ENCODE peak calls at places on chromosomes 1 and 21, in four cellular contexts. R, L, U and Z are unnamed samples.

GRCh38 chr1:115098979-115099692 is 9.8 kb upstream of the TSPAN2 start:
- DNase-seq in R (no peak), L (peak), U (no peak), Z (peak)

GRCh38 chr1:168504064-168504837 is 39.5 kb downstream of the XCL2 start:
- DNase-seq in R (no peak), L (no peak), U (no peak), Z (no peak)

GRCh38 chr1:67966666-67967009 is 83.8 kb downstream of the DIRAS3 start:
- DNase-seq in R (no peak), L (no peak), U (no peak), Z (no peak)

GRCh38 chr21:35840197-35840799 is 220.0 kb downstream of the SETD4 start:
- DNase-seq in R (peak), L (peak), U (peak), Z (peak)

GRCh38 chr1:1240348-1240732 is 6.2 kb downstream of the C1QTNF12 start:
- DNase-seq in R (no peak), L (no peak), U (no peak), Z (no peak)

GRCh38 chr1:29122987-29123870 is 474 bp downstream of the TMEM200B start:
- DNase-seq in R (no peak), L (no peak), U (no peak), Z (no peak)

GRCh38 chr1:117181630-117182041 is 29.1 kb downstream of the VTCN1 start:
- DNase-seq in R (no peak), L (no peak), U (no peak), Z (no peak)

GRCh38 chr1:237303929-237304328 is 261.9 kb downstream of the RYR2 start:
- DNase-seq in R (no peak), L (no peak), U (no peak), Z (no peak)

GRCh38 chr1:119097380-119097779 is 43.1 kb downstream of the WARS2 start:
- DNase-seq in R (peak), L (no peak), U (no peak), Z (no peak)

GRCh38 chr1:12258272-12258671 is 28.4 kb downstream of the VPS13D start:
- DNase-seq in R (no peak), L (no peak), U (no peak), Z (no peak)

GRCh38 chr21:33374080-33374873 is 28.9 kb upstream of the IFNGR2 start:
- DNase-seq in R (peak), L (peak), U (peak), Z (no peak)

GRCh38 chr1:40824591-40825429 is 37.4 kb downstream of the CITED4 start:
- DNase-seq in R (no peak), L (no peak), U (no peak), Z (no peak)

GRCh38 chr1:151989131-151989868 is 4.4 kb downstream of the S100A10 start:
- DNase-seq in R (peak), L (no peak), U (no peak), Z (no peak)

GRCh38 chr1:60835649-60836048 is 246.7 kb upstream of the NFIA start:
- DNase-seq in R (no peak), L (no peak), U (no peak), Z (no peak)

GRCh38 chr1:23619299-23620188 is 60.2 kb upstream of the ID3 start:
- DNase-seq in R (no peak), L (peak), U (peak), Z (no peak)

GRCh38 chr1:226637147-226637935 is 88.8 kb downstream of the STUM start:
- DNase-seq in R (no peak), L (no peak), U (no peak), Z (no peak)

GRCh38 chr21:39381009-39381408 is 32.1 kb upstream of the HMGN1 start:
- DNase-seq in R (no peak), L (no peak), U (no peak), Z (no peak)

GRCh38 chr1:85864727-85865126 is 156.5 kb upstream of the ZNHIT6 start:
- DNase-seq in R (no peak), L (no peak), U (no peak), Z (no peak)

GRCh38 chr21:28298251-28298672 is 694.4 kb downstream of the LTN1 start:
- DNase-seq in R (no peak), L (no peak), U (no peak), Z (no peak)

GRCh38 chr1:22792396-22793171 is 81.9 kb downstream of the EPHB2 start:
- DNase-seq in R (no peak), L (no peak), U (no peak), Z (no peak)

GRCh38 chr1:238485906-238486219 is 595.1 kb upstream of the ZP4 start:
- DNase-seq in R (no peak), L (no peak), U (no peak), Z (no peak)

GRCh38 chr1:220776725-220777326 is 9.9 kb upstream of the MTARC1 start:
- DNase-seq in R (peak), L (peak), U (peak), Z (no peak)

GRCh38 chr1:15684042-15684461 is at the start of gene PLEKHM2:
- DNase-seq in R (no peak), L (peak), U (no peak), Z (no peak)